ENCODE peak calls at places on chromosomes 5 and 9, in five cellular contexts. Y, D, J, W and G are unnamed samples.

GRCh38 chr5:132853790-132854189 is 12.5 kb downstream of the GDF9 start:
- DNase-seq in Y (no peak), D (no peak), J (no peak), W (no peak), G (no peak)

GRCh38 chr5:57948091-57948490 is 465.5 kb upstream of the ACTBL2 start:
- DNase-seq in Y (no peak), D (no peak), J (no peak), W (no peak), G (no peak)

GRCh38 chr5:44881266-44881665 is 72.5 kb downstream of the MRPS30 start:
- DNase-seq in Y (peak), D (no peak), J (no peak), W (no peak), G (no peak)

GRCh38 chr9:120909904-120910303 is 16.7 kb downstream of the TRAF1 start:
- DNase-seq in Y (no peak), D (no peak), J (no peak), W (no peak), G (peak)

GRCh38 chr9:135664801-135665794 is 2.0 kb downstream of the LCN9 start:
- DNase-seq in Y (no peak), D (no peak), J (no peak), W (no peak), G (no peak)

GRCh38 chr5:35198096-35198495 is 32.2 kb downstream of the PRLR start:
- DNase-seq in Y (no peak), D (peak), J (no peak), W (peak), G (no peak)

GRCh38 chr5:72018158-72018803 is 89.0 kb upstream of the MAP1B start:
- DNase-seq in Y (peak), D (no peak), J (peak), W (peak), G (peak)

GRCh38 chr9:83342731-83343130 is 195.5 kb downstream of the FRMD3 start:
- DNase-seq in Y (no peak), D (no peak), J (no peak), W (no peak), G (peak)

GRCh38 chr5:157267766-157268480 is 2.0 kb downstream of the CYFIP2 start:
- DNase-seq in Y (no peak), D (no peak), J (no peak), W (no peak), G (peak)

GRCh38 chr9:2241461-2241874 is 226.3 kb downstream of the SMARCA2 start:
- DNase-seq in Y (no peak), D (peak), J (peak), W (no peak), G (peak)

GRCh38 chr5:74945561-74946165 is 79.5 kb upstream of the FAM169A start:
- DNase-seq in Y (no peak), D (no peak), J (no peak), W (no peak), G (no peak)

GRCh38 chr9:127976943-127977871 is 3.6 kb downstream of the EEIG1 start:
- DNase-seq in Y (no peak), D (no peak), J (no peak), W (no peak), G (no peak)

GRCh38 chr5:171999877-172000276 is 6.6 kb downstream of the FBXW11 start:
- DNase-seq in Y (no peak), D (no peak), J (no peak), W (no peak), G (peak)

GRCh38 chr9:98050351-98050750 is 6.2 kb upstream of the NANS start:
- DNase-seq in Y (no peak), D (no peak), J (no peak), W (no peak), G (no peak)

GRCh38 chr5:133565993-133566392 is 46.3 kb downstream of the FSTL4 start:
- DNase-seq in Y (peak), D (no peak), J (peak), W (no peak), G (peak)

GRCh38 chr9:27053369-27054057 is 48.0 kb upstream of the LRRC19 start:
- DNase-seq in Y (no peak), D (no peak), J (no peak), W (no peak), G (no peak)

GRCh38 chr9:85639675-85640186 is 102.0 kb downstream of the AGTPBP1 start:
- DNase-seq in Y (no peak), D (no peak), J (no peak), W (no peak), G (no peak)